ENCODE peak calls at places on chromosomes 12 and 14, in eight cellular contexts. J, S, E, P, B, Z, G and V are unnamed samples.

GRCh38 chr12:101792046-101792931 is 38.5 kb downstream of the GNPTAB start:
- DNase-seq in B (no peak), Z (no peak), S (no peak), E (no peak), J (no peak), P (no peak), G (no peak), V (no peak)

GRCh38 chr12:70070494-70071007 is 172.7 kb upstream of the CNOT2 start:
- DNase-seq in G (no peak), P (no peak), S (no peak), Z (no peak), J (no peak), E (no peak), B (no peak), V (no peak)

GRCh38 chr12:65824314-65824563 is at the start of gene HMGA2:
- DNase-seq in B (no peak), J (no peak), P (peak), E (peak), Z (no peak), S (peak), G (peak), V (peak)

GRCh38 chr12:632102-632696 is 31.0 kb downstream of the NINJ2 start:
- DNase-seq in G (no peak), J (no peak), Z (no peak), B (peak), P (no peak), S (no peak), E (peak), V (no peak)

GRCh38 chr12:107415834-107416233 is 269.8 kb upstream of the PWP1 start:
- DNase-seq in Z (no peak), J (no peak), S (no peak), E (no peak), P (no peak), B (no peak), G (no peak), V (no peak)

GRCh38 chr12:65699251-65699650 is 125.0 kb upstream of the HMGA2 start:
- DNase-seq in G (no peak), S (no peak), Z (no peak), P (no peak), E (no peak), B (no peak), J (no peak), V (peak)

GRCh38 chr14:52950898-52951729 is at the start of gene FERMT2:
- DNase-seq in G (peak), B (peak), E (peak), J (peak), P (peak), S (peak), Z (peak), V (peak)

GRCh38 chr12:132489078-132489601 is 811 bp upstream of the FBRSL1 start:
- DNase-seq in E (no peak), J (peak), B (no peak), P (no peak), S (peak), G (no peak), Z (peak), V (peak)

GRCh38 chr14:100096656-100097055 is 31.4 kb downstream of the EVL start:
- DNase-seq in G (no peak), J (no peak), E (no peak), P (no peak), S (no peak), B (no peak), Z (no peak), V (no peak)

GRCh38 chr14:95891742-95892141 is 15.1 kb downstream of the TUNAR start:
- DNase-seq in P (no peak), G (no peak), S (no peak), E (no peak), B (no peak), Z (no peak), J (no peak), V (no peak)

GRCh38 chr12:109680521-109681030 is 33.0 kb upstream of the FAM222A start:
- DNase-seq in S (no peak), Z (peak), E (no peak), B (no peak), P (no peak), G (no peak), J (peak), V (no peak)

GRCh38 chr12:109387425-109388166 is 39.9 kb downstream of the MYO1H start:
- DNase-seq in P (peak), Z (no peak), B (no peak), G (peak), E (no peak), J (peak), S (no peak), V (peak)

GRCh38 chr12:66120477-66120876 is 10.1 kb downstream of the LLPH start:
- DNase-seq in E (no peak), S (no peak), Z (no peak), G (no peak), P (no peak), J (no peak), B (no peak), V (no peak)

GRCh38 chr12:96425321-96425720 is 25.1 kb upstream of the CDK17 start:
- DNase-seq in S (no peak), J (no peak), G (no peak), E (peak), Z (no peak), B (no peak), P (no peak), V (peak)

GRCh38 chr14:74747237-74747636 is 15.9 kb upstream of the YLPM1 start:
- DNase-seq in P (no peak), S (no peak), B (no peak), Z (no peak), J (no peak), G (no peak), E (no peak), V (no peak)

GRCh38 chr14:95623195-95623594 is 63.0 kb upstream of the TCL1B start:
- DNase-seq in S (no peak), Z (no peak), G (no peak), P (no peak), B (no peak), E (no peak), J (no peak), V (no peak)

GRCh38 chr12:15788266-15789214 is 648 bp downstream of the EPS8 start:
- DNase-seq in Z (peak), B (peak), S (peak), E (no peak), P (peak), G (peak), J (peak), V (peak)

GRCh38 chr12:31346211-31346610 is 20.3 kb upstream of the SINHCAF start:
- DNase-seq in Z (no peak), G (no peak), J (no peak), P (no peak), S (no peak), B (no peak), E (no peak), V (no peak)

GRCh38 chr12:104626069-104626690 is 169.4 kb downstream of the CHST11 start:
- DNase-seq in B (no peak), E (no peak), G (no peak), P (no peak), S (no peak), J (no peak), Z (no peak), V (no peak)

GRCh38 chr12:91767237-91767636 is 378.4 kb downstream of the BTG1 start:
- DNase-seq in E (no peak), G (no peak), Z (no peak), B (no peak), P (no peak), S (no peak), J (no peak), V (no peak)

GRCh38 chr14:63713765-63714164 is 14.1 kb downstream of the SGPP1 start:
- DNase-seq in E (no peak), P (no peak), B (no peak), S (no peak), Z (no peak), G (no peak), J (no peak), V (no peak)

GRCh38 chr12:41514907-41515306 is 326.8 kb downstream of the PDZRN4 start:
- DNase-seq in J (no peak), P (no peak), S (no peak), Z (no peak), B (no peak), G (no peak), E (no peak), V (no peak)

GRCh38 chr12:42564540-42564939 is 25.0 kb downstream of the PRICKLE1 start:
- DNase-seq in S (no peak), Z (no peak), G (no peak), P (no peak), E (peak), B (no peak), J (no peak), V (no peak)

GRCh38 chr14:73786942-73787759 is 64.5 kb upstream of the PTGR2 start:
- DNase-seq in B (peak), G (peak), E (no peak), Z (peak), J (peak), P (peak), S (peak), V (peak)

GRCh38 chr12:9707864-9708808 is 24.8 kb downstream of the CLECL1 start:
- DNase-seq in B (peak), Z (peak), P (peak), S (peak), G (no peak), J (peak), E (peak), V (no peak)

GRCh38 chr14:23034498-23035302 is at the start of gene PSMB5:
- DNase-seq in S (peak), J (peak), Z (peak), P (peak), E (peak), B (peak), G (peak), V (peak)

GRCh38 chr14:69547701-69548348 is 26.8 kb downstream of the CCDC177 start:
- DNase-seq in E (no peak), G (no peak), J (peak), S (peak), Z (no peak), B (peak), P (no peak), V (peak)
- TF ChIP-seq CTCF in E (peak), G (no peak), J (no peak), S (peak), Z (no peak), B (peak), P (peak), V (peak)

DNA sequence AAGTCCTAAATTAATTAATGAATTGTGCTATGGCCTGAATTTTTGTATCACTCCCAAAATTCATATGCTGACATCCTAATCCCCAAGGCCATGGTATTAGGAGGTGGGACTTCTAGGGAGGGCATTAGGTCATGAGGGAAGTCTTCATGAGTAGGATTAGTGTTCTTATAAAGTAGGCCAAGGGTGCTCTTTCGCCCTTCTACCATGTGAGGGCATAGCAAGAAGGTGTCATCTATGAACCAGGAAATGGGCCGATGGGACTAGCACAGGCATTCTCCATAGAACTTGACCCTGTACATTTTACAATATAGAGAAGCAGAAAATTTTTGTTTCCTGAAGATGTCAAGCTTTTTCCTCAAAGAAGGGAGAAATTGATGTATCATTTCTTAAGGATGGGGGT is 12.5 kb downstream of the SYT10 start:
- DNase-seq in P (peak), Z (no peak), J (no peak), E (no peak), B (no peak), S (no peak), G (no peak), V (no peak)
- TF ChIP-seq CTCF in P (peak), Z (no peak), J (no peak), E (no peak), B (peak), S (peak), G (no peak), V (no peak)

DNA sequence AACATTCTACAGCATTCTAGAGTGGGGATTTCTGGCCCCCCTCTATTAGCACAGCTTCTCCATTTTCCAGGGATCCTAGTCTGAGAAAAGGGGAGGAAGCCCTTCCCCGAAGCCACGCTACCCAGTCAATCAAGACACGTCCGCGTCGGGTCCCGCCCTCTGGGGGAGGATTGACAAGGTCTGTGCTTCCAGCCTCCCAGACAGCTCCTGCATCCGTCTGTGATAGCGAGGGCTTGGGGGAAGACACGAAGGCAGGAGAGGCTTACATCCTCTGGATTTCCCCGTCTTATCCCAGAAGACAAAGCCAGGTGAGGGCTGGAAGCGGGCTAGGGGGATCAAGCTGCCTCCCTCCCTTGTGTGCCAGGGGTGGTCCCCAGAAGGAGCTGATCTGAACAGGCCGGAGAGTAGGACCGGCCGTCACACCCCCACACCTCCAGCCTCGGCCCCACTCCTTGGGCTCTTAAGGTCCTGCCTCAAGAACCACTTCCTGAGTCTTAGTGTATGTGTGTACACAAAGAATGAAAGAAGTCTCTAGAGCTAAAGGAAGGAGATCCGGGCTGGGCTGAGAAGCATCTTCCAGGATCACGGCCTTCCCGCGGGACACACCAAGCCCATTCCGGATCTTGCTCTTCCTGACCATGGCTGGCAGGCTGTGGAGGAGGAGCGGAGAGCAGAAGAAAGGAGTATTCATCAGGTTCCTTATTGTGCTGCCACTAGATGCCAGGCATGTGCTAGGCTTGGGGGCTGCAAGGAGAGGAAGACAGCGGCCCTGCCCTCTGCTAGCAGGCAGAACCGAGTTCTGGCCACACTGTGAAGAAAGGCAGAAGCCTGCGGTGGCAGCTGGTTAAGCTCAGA is 1.0 kb upstream of the CD63 start:
- DNase-seq in J (peak), B (peak), S (peak), E (peak), Z (peak), P (peak), G (peak), V (peak)
- TF ChIP-seq CTCF in J (no peak), B (no peak), S (no peak), E (no peak), Z (no peak), P (no peak), G (no peak), V (no peak)

DNA sequence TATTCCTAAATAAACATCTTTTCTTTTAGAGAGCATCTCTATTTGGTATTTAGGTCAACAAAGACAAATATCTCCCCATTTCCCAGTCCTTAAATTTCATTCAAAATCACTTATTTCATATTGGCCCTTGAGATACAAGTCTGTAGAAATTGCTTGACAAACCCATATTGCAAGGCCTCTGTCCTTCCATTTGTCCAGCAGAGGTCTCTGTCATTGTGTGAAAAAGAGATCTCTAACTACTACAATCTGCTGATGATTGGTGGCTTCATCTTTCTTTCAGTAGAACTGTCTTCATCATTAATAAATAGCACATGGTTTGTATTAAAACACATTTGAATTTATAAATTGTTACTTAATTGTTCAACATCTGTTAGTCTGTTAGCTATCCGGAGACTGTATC is 252.6 kb downstream of the ACSS3 start:
- DNase-seq in B (no peak), J (no peak), G (no peak), P (no peak), E (no peak), S (no peak), Z (no peak), V (no peak)
- TF ChIP-seq CTCF in B (no peak), J (no peak), G (no peak), P (peak), E (no peak), S (peak), Z (no peak), V (peak)

DNA sequence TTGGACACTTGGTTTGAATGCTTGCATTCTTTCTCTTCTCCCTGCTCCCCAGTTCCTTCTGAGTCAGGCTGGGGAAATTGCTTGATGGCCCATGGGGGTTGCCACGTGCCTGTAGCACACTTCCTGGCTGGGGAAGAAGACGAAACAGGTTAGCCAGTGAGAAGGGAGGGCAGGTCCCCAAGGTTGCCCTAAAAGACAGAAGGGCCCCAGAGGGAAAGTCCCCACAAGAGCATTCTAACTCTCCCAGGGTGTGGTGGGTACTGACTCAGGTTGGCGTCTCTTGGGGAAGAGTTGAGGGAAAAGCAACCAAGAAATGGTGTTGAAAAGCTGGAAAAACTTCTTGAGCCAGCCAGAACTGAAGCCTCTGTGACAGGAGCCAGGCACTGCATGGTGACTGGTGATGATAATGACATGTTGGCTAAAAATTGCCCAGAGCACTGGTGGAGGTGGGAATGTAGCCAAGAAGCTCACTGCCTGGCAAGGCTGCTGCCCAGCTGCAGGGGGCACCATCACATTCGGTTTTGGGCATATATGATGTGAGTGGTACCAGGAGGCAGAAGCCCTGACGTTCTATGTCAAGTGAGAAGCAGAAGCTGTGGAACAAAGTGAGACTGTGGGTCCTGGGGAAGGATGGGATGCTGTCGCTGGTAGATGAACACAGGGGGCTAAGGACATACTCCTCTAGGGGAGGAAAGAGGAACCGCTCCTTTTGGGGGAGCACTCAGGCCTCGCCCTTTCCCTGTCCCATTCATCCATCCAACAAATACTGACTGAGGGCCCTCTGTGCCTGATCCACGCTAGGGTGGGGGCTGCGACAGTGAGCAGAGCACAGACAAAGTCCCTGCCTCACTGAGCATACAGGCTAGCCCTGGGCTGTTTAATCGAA is 8.1 kb upstream of the RABGGTA start:
- DNase-seq in P (no peak), J (no peak), S (no peak), E (no peak), G (no peak), B (no peak), Z (no peak), V (no peak)
- TF ChIP-seq CTCF in P (no peak), J (no peak), S (no peak), E (peak), G (no peak), B (no peak), Z (no peak), V (peak)

GRCh38 chr12:2890388-2891239 is at the start of gene TULP3:
- DNase-seq in B (peak), E (peak), P (peak), S (peak), Z (peak), G (peak), J (peak), V (peak)
- TF ChIP-seq CTCF in B (no peak), E (peak), P (no peak), S (no peak), Z (no peak), G (peak), J (no peak), V (no peak)

DNA sequence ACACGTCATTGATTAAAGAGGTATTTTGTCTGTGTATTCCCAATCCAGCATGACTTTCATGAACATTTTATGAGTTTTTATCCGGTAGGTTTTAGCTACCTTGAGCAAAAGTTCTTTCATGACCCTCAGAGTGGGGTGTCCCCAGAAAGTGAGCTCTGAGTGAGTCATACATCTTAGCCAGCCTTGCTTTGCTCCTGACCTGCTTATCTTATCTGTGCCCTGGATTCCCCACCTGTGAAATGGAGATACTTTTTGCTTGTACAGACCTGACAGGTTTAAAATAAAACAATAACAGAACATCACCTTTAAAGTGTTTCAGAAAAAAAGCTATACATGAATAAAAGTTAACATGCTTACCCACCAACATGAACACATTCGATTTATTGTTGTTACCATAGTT is 202.8 kb upstream of the SOX5 start:
- DNase-seq in E (no peak), B (no peak), G (no peak), S (no peak), Z (no peak), P (no peak), J (no peak), V (no peak)
- TF ChIP-seq CTCF in E (no peak), B (no peak), G (no peak), S (no peak), Z (no peak), P (no peak), J (no peak), V (no peak)